ENCODE peak calls at places on chromosomes 13 and 19, in four cellular contexts. F is WTC11, Q is HepG2, E is GM12878. C is an unnamed sample.

GRCh38 chr19:18439025-18439909 is 1.3 kb upstream of the ISYNA1 start:
- DNase-seq in E (no peak), F (no peak), Q (peak), C (no peak)

GRCh38 chr19:30791116-30791515 is 418.9 kb downstream of the ZNF536 start:
- DNase-seq in E (no peak), F (no peak), Q (no peak), C (no peak)

GRCh38 chr13:72341904-72342303 is 385.5 kb downstream of the MZT1 start:
- DNase-seq in E (no peak), Q (peak), F (peak), C (no peak)

GRCh38 chr13:31719214-31719613 is 20.1 kb upstream of the RXFP2 start:
- DNase-seq in Q (no peak), F (no peak), E (no peak), C (no peak)

GRCh38 chr19:43290568-43291359 is 21.4 kb upstream of the PSG9 start:
- DNase-seq in Q (no peak), F (peak), E (no peak), C (no peak)

GRCh38 chr19:30028118-30028991 is 86.3 kb downstream of the URI1 start:
- DNase-seq in E (no peak), F (no peak), Q (no peak), C (no peak)

GRCh38 chr19:17080441-17080803 is 4.8 kb downstream of the MYO9B start:
- DNase-seq in Q (no peak), E (no peak), F (no peak), C (no peak)

GRCh38 chr13:77715233-77715891 is 17.9 kb downstream of the SLAIN1 start:
- DNase-seq in Q (no peak), E (no peak), F (no peak), C (no peak)

GRCh38 chr13:91504216-91504615 is 105.8 kb downstream of the GPC5 start:
- DNase-seq in Q (no peak), F (no peak), E (no peak), C (no peak)

GRCh38 chr19:30785728-30786127 is 413.5 kb downstream of the ZNF536 start:
- DNase-seq in E (no peak), F (no peak), Q (no peak), C (no peak)

GRCh38 chr13:25525884-25526283 is 154.1 kb downstream of the ATP8A2 start:
- DNase-seq in Q (no peak), F (no peak), E (no peak), C (no peak)

GRCh38 chr13:34833562-34834182 is 108.4 kb upstream of the NBEA start:
- DNase-seq in Q (no peak), E (no peak), F (peak), C (no peak)

GRCh38 chr19:1491849-1492170 is 829 bp downstream of the REEP6 start:
- DNase-seq in E (no peak), F (no peak), Q (no peak), C (no peak)

GRCh38 chr19:50968709-50969412 is 530 bp downstream of the KLK6 start:
- DNase-seq in Q (no peak), E (no peak), F (no peak), C (no peak)

GRCh38 chr13:76516013-76516412 is 370.2 kb downstream of the KCTD12 start:
- DNase-seq in E (no peak), Q (no peak), F (no peak), C (no peak)

GRCh38 chr19:21451187-21451586 is 54.2 kb upstream of the ZNF429 start:
- DNase-seq in F (no peak), Q (no peak), E (no peak), C (no peak)

GRCh38 chr19:49145485-49146407 is 9.4 kb downstream of the HRC start:
- DNase-seq in F (peak), Q (peak), E (peak), C (peak)

GRCh38 chr19:2540251-2540645 is 64.3 kb downstream of the GADD45B start:
- DNase-seq in E (no peak), Q (no peak), F (no peak), C (no peak)

GRCh38 chr19:2540646-2541454 is 64.9 kb downstream of the GADD45B start:
- DNase-seq in Q (peak), F (peak), E (no peak), C (no peak)

GRCh38 chr19:2544576-2545415 is 68.9 kb downstream of the GADD45B start:
- DNase-seq in E (no peak), Q (no peak), F (peak), C (no peak)

GRCh38 chr19:2543463-2544442 is 67.8 kb downstream of the GADD45B start:
- DNase-seq in F (peak), E (no peak), Q (peak), C (peak)

DNA sequence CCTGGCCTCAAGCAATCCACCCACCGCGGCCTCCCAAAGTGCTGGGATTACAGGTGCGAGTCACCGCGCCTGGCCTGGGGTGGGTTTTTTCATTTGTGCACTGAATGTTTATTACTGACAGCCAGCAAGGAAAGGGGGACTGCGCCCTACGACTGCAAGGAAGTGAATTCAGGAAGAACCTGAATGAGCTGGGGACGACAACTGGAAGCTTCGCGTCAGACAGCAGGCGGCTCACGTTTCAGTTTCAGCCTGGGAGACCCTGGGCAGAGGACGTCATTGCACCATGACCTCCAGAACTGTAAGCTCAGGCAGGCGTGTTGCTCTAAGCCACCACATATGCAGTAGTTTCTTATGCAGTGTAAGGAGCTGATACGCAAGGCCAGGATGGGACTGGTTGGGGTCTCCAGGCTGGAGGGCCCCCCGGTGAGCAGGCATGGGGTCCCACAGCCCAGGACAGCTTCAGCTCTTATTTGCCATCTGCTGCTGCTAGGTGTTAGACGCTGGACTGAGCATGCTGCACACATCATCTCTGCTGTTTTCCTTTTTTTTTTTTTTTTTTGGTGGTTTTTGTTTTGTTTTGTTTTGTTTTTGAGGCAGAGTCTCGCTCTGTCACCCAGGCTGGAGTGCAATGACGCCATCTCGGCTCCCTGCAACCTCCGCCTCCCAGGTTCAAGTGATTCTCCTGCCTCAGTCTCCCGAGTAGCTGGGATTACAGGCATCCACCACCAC is 66.6 kb downstream of the GADD45B start:
- DNase-seq in Q (peak), E (no peak), F (peak), C (no peak)
- TF ChIP-seq NR2C2 in Q (no peak), E (no peak), F (no peak), C (no peak)

GRCh38 chr13:85347251-85347650 is 452.0 kb downstream of the SLITRK6 start:
- DNase-seq in F (no peak), Q (no peak), E (no peak), C (no peak)
- TF ChIP-seq NR2C2 in F (no peak), Q (no peak), E (no peak), C (no peak)

GRCh38 chr13:108964601-108965000 is 335.2 kb downstream of the MYO16 start:
- DNase-seq in Q (no peak), F (no peak), E (no peak), C (no peak)

GRCh38 chr13:108962652-108963051 is 333.2 kb downstream of the MYO16 start:
- DNase-seq in F (no peak), E (no peak), Q (no peak), C (no peak)

GRCh38 chr13:108963276-108963810 is 333.9 kb downstream of the MYO16 start:
- DNase-seq in Q (no peak), F (no peak), E (no peak), C (no peak)

GRCh38 chr13:108961542-108962125 is 332.2 kb downstream of the MYO16 start:
- DNase-seq in E (peak), Q (peak), F (no peak), C (peak)

GRCh38 chr13:108963846-108964600 is 334.6 kb downstream of the MYO16 start:
- DNase-seq in Q (no peak), E (no peak), F (no peak), C (no peak)
- TF ChIP-seq NR2C2 in Q (no peak), E (no peak), F (no peak), C (no peak)

GRCh38 chr13:94520001-94520400 is 40.5 kb upstream of the DCT start:
- DNase-seq in F (no peak), Q (no peak), E (no peak), C (no peak)

GRCh38 chr13:94524407-94524806 is 44.9 kb upstream of the DCT start:
- DNase-seq in F (no peak), Q (no peak), E (no peak), C (no peak)

DNA sequence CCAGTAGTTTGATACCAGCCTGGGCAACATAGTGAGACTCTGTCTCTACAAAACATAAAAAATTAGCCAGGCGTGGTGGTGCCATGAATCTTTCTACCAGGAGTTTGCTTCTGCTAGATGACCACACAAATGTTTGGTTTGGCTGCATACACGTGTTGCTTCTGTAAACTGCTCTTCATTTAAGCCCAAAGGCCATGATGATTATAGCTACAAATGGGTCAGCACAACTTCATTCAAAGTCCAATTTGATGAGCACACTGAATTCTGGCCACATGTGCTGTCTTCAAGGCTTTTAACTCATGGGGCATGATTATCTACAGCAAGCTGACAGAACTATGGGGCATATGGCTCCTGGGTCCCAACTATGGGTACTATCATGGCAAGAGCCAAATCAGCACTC is 46.3 kb upstream of the DCT start:
- DNase-seq in E (no peak), Q (no peak), F (no peak), C (no peak)
- TF ChIP-seq NR2C2 in E (no peak), Q (no peak), F (no peak), C (no peak)

DNA sequence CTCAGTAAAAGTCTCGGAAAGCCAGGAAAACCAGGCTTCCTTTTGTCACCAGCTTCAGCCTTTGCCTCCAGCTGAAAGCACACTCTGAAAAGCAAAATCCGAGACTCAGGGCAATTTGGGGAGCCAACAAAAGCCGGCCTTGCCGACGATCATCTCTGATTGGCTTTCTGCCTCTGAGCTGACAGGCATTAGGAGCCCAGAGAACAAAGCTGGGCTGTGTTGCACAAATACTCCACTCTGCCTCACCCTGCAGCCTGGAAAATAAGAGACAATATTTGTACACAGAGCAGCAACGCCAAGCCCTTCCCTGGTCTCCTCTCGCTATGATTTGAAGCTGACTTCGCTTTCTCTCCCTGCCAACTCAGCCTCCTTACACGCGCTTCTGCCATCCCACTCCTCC is 46.9 kb downstream of the CACNA1A start:
- DNase-seq in Q (no peak), E (no peak), F (no peak), C (no peak)
- TF ChIP-seq NR2C2 in Q (no peak), E (no peak), F (no peak), C (no peak)